ENCODE peak calls at places on chromosome 14, in six cellular contexts. S is AG09319, T is posterior cingulate gyrus, I is AG08396, J is astrocyte, K is IMR-90. X is an unnamed sample.

GRCh38 chr14:104321151-104322130 is 183.1 kb downstream of the KIF26A start:
- DNase-seq in S (no peak), T (no peak), I (no peak), J (no peak), K (no peak), X (no peak)

GRCh38 chr14:93085916-93086315 is 29.8 kb downstream of the ITPK1 start:
- DNase-seq in S (no peak), T (no peak), I (no peak), J (peak), K (no peak), X (no peak)

GRCh38 chr14:70808023-70808401 is 1.3 kb downstream of the MAP3K9 start:
- DNase-seq in S (no peak), T (no peak), I (no peak), J (no peak), K (no peak), X (no peak)

GRCh38 chr14:96888593-96888992 is 91.4 kb downstream of the VRK1 start:
- DNase-seq in S (no peak), T (no peak), I (no peak), J (peak), K (no peak), X (no peak)

GRCh38 chr14:49139593-49139992 is 446.6 kb downstream of the RPS29 start:
- DNase-seq in S (no peak), T (no peak), I (no peak), J (peak), K (no peak), X (no peak)

GRCh38 chr14:101763941-101764709 is 2.6 kb downstream of the PPP2R5C start:
- DNase-seq in S (no peak), T (no peak), I (no peak), J (no peak), K (no peak), X (no peak)

GRCh38 chr14:89004195-89004594 is 179.7 kb downstream of the TTC8 start:
- DNase-seq in S (no peak), T (no peak), I (peak), J (peak), K (peak), X (no peak)

GRCh38 chr14:99910337-99911268 is 117.4 kb downstream of the EML1 start:
- DNase-seq in S (peak), T (no peak), I (peak), J (peak), K (peak), X (no peak)

GRCh38 chr14:96069421-96069820 is 30.3 kb downstream of the C14orf132 start:
- DNase-seq in S (no peak), T (no peak), I (no peak), J (no peak), K (no peak), X (no peak)

GRCh38 chr14:95285566-95285965 is 34.1 kb downstream of the CLMN start:
- DNase-seq in S (no peak), T (no peak), I (no peak), J (no peak), K (no peak), X (no peak)

GRCh38 chr14:104678901-104679705 is 10.3 kb upstream of the INF2 start:
- DNase-seq in S (no peak), T (peak), I (no peak), J (no peak), K (no peak), X (peak)

GRCh38 chr14:100671906-100672305 is 54.8 kb upstream of the DLK1 start:
- DNase-seq in S (no peak), T (no peak), I (no peak), J (no peak), K (no peak), X (no peak)

GRCh38 chr14:76349993-76350392 is 25.9 kb upstream of the ESRRB start:
- DNase-seq in S (no peak), T (no peak), I (no peak), J (no peak), K (no peak), X (no peak)

GRCh38 chr14:23348297-23348655 is 4.4 kb downstream of the SLC22A17 start:
- DNase-seq in S (no peak), T (no peak), I (peak), J (no peak), K (no peak), X (no peak)

GRCh38 chr14:100617715-100618693 is 30.8 kb upstream of the BEGAIN start:
- DNase-seq in S (no peak), T (peak), I (no peak), J (no peak), K (no peak), X (peak)

GRCh38 chr14:24982472-24983155 is 67.3 kb downstream of the STXBP6 start:
- DNase-seq in S (peak), T (no peak), I (peak), J (peak), K (peak), X (no peak)

GRCh38 chr14:71143391-71144290 is 236.4 kb downstream of the PCNX1 start:
- DNase-seq in S (no peak), T (no peak), I (no peak), J (peak), K (peak), X (no peak)

GRCh38 chr14:32258574-32258973 is 55.5 kb upstream of the RNU6-8 start:
- DNase-seq in S (no peak), T (no peak), I (no peak), J (no peak), K (no peak), X (no peak)

GRCh38 chr14:58882577-58883018 is 244.8 kb downstream of the DACT1 start:
- DNase-seq in S (peak), T (no peak), I (no peak), J (peak), K (peak), X (no peak)

GRCh38 chr14:75452900-75453816 is 25.3 kb downstream of the JDP2 start:
- DNase-seq in S (peak), T (no peak), I (peak), J (peak), K (peak), X (peak)